ENCODE peak calls at places on chromosomes 7 and 10, in seven cellular contexts. G is MM.1S, F is BE2C, W is A549, I is heart left ventricle, L is hepatocyte, V is thoracic aorta. O is an unnamed sample.
A peak's percentile ranks its signal among the peaks of the same experiment; 100 is the strongest.

GRCh38 chr7:148699024-148699771 is 495 bp downstream of the CUL1 start:
- DNase-seq in G (peak; percentile 72), F (peak; percentile 62), W (peak; percentile 21), I (peak; percentile 54), L (peak; percentile 81), V (no peak), O (peak; percentile 62)

GRCh38 chr10:101560293-101561067 is 27.6 kb downstream of the POLL start:
- DNase-seq in G (no peak), F (peak; percentile 38), W (no peak), I (peak; percentile 4), L (no peak), V (no peak), O (no peak)

GRCh38 chr7:17506090-17506489 is 207.6 kb downstream of the AHR start:
- DNase-seq in G (peak; percentile 26), F (no peak), W (peak; percentile 5), I (no peak), L (peak; percentile 46), V (no peak), O (peak; percentile 71)

GRCh38 chr7:137325927-137326326 is 17.6 kb downstream of the PTN start:
- DNase-seq in G (no peak), F (peak; percentile 73), W (no peak), I (no peak), L (peak; percentile 11), V (no peak), O (no peak)

GRCh38 chr10:47104786-47105385 is 193.7 kb downstream of the PTPN20 start:
- DNase-seq in G (no peak), F (no peak), W (no peak), I (no peak), L (no peak), V (no peak), O (no peak)

GRCh38 chr7:119270045-119270464 is 1002.9 kb upstream of the KCND2 start:
- DNase-seq in G (peak; percentile 84), F (peak; percentile 47), W (peak; percentile 3), I (no peak), L (peak; percentile 87), V (no peak), O (peak; percentile 74)

GRCh38 chr7:123823898-123824753 is 20.8 kb upstream of the HYAL4 start:
- DNase-seq in G (no peak), F (no peak), W (no peak), I (no peak), L (no peak), V (no peak), O (no peak)

GRCh38 chr7:13279854-13280435 is 592.5 kb downstream of the ARL4A start:
- DNase-seq in G (peak; percentile 57), F (no peak), W (no peak), I (no peak), L (peak; percentile 48), V (no peak), O (peak; percentile 36)

GRCh38 chr10:114103286-114103685 is 59.6 kb downstream of the ADRB1 start:
- DNase-seq in G (peak; percentile 41), F (peak; percentile 15), W (peak; percentile 74), I (no peak), L (peak; percentile 69), V (no peak), O (peak; percentile 72)

GRCh38 chr7:97971120-97971989 is 18.6 kb downstream of the OCM2 start:
- DNase-seq in G (peak; percentile 33), F (no peak), W (peak; percentile 18), I (no peak), L (peak; percentile 29), V (no peak), O (peak; percentile 27)

GRCh38 chr7:15086171-15086745 is 183.7 kb upstream of the DGKB start:
- DNase-seq in G (no peak), F (no peak), W (no peak), I (no peak), L (no peak), V (no peak), O (peak; percentile 0)

GRCh38 chr10:97400665-97401454 is at the start of gene RRP12:
- DNase-seq in G (peak; percentile 99), F (peak; percentile 86), W (peak; percentile 99), I (peak; percentile 92), L (peak; percentile 96), V (peak; percentile 91), O (peak; percentile 99)

GRCh38 chr10:72461085-72461484 is 106.4 kb upstream of the DNAJB12 start:
- DNase-seq in G (no peak), F (no peak), W (no peak), I (peak; percentile 8), L (no peak), V (no peak), O (no peak)

DNA sequence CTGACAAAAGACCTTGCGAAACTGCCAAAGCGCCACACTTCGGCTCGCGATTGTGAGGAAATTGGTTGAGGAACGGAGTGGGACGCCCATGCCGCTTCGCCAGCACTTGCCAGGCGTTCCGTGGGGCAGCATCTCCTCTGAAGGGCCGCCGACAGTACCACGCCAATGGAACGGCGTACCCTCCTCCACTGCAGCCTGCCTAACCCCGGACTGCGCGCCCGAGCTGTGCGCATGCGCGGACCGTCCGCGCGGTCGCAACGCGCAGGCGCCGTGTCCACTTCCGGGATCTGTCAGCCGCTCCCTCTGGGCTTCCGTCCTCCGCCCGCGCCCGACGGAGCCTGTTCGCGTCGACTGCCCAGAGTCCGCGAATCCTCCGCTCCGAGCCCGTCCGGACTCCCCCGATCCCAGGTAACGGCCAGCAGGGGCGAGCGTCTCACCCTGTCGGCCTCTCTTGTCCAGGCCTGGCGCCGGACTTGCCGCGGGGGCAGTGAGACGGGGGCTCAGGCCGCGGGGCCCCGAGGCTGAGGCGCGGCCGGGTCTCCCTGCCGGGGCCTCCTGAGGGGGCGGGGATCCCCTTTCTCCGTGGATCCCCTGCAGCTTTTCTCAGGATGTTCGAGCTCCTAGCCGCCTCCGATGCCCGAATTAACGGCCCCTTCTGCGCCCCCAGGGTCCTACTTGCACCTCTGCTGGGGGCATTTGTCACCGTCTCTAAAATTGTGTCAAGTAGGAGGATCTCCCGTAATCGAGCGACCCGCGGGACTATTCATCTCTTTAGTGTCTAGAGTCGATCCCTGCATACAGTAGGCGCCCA is at the start of gene ARPC1A:
- DNase-seq in G (peak; percentile 94), F (peak; percentile 94), W (peak; percentile 91), I (peak; percentile 91), L (peak; percentile 97), V (peak; percentile 42), O (peak; percentile 95)
- TF ChIP-seq CTCF in G (peak; percentile 14), F (no peak), W (no peak), I (peak; percentile 24), L (peak; percentile 24), V (peak; percentile 51), O (peak; percentile 44)

GRCh38 chr7:150803161-150803860 is 2.7 kb downstream of the TMEM176A start:
- DNase-seq in G (no peak), F (no peak), W (no peak), I (no peak), L (no peak), V (no peak), O (no peak)

GRCh38 chr7:150800576-150801241 is at the start of gene TMEM176A:
- DNase-seq in G (no peak), F (no peak), W (no peak), I (no peak), L (peak; percentile 70), V (no peak), O (no peak)

GRCh38 chr7:150801946-150802771 is 1.6 kb downstream of the TMEM176A start:
- DNase-seq in G (no peak), F (no peak), W (no peak), I (no peak), L (no peak), V (no peak), O (no peak)

GRCh38 chr7:150799741-150800575 is at the start of gene TMEM176B:
- DNase-seq in G (no peak), F (no peak), W (no peak), I (peak; percentile 67), L (peak; percentile 86), V (no peak), O (no peak)

DNA sequence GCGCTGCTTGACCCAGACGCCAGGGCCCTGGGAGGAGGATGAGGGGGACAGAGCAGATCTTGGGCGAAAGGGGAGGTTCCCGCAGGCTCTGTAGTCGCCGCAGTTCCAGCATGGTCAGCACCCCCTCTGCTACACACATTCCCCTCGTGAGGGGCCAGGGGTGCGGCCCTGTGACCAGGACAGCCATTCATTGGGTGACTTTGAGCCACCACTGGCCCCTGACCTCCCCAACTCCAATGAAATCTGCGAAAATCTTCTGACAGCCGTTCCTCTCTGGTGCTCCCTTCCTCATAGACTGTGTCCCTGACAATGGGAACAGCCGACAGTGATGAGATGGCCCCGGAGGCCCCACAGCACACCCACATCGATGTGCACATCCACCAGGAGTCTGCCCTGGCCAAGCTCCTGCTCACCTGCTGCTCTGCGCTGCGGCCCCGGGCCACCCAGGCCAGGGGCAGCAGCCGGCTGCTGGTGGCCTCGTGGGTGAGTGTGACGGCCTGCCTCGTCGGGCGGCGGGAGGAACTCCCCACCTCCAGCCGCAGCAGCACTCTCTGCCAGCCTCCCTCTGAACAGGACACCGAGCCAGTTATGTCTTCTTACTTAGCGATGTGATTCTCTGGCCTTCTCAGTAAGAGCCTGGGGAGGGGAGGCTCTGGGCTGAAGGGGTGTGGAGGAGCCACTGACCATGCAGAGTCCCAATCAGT is 825 bp downstream of the TMEM176A start:
- DNase-seq in G (no peak), F (no peak), W (no peak), I (no peak), L (no peak), V (no peak), O (no peak)
- H3K4me3 ChIP-seq in G (no peak overlapping the region), F (no peak overlapping the region), W (no peak overlapping the region), I (peak overlapping the region; percentile 91), L (peak overlapping the region; percentile 48), V (peak overlapping the region; percentile 65), O (no peak overlapping the region)

DNA sequence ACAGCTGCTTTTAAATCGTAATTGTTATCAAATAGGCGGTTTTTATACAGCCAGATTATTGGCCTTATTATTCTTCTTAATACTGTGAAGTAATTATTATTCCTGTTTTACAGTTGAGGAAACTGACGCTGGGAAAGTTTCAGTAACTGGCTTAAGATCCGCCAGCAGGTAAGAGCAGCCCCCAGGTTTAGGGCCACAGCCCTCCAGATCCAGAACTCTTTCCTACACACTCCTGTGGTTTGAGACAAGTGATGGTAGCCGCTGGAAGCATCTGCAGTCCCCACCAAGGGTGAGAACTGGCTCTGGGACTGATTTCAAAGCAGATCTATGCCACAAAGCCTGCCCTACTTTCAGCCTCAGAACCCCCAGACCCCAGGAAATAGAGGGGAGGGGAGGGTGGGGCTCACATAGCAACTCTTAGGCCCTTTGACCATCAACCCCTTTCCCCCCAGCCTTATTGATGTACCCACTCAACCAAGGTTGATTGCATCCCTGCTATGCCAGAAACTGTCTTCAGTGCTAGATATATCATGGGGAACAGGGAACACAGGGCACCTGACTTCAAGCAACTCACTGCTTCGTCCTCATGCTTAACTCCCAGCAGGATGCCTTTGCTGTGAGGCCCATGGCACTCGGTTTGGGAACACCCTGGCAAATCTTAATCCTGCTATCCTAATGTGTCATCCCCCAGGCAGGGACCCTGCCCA is 2.9 kb upstream of the UNC5B start:
- DNase-seq in G (no peak), F (no peak), W (no peak), I (no peak), L (no peak), V (no peak), O (no peak)
- TF ChIP-seq CTCF in G (no peak), F (no peak), W (peak; percentile 21), I (no peak), L (no peak), V (peak; percentile 1), O (no peak)

DNA sequence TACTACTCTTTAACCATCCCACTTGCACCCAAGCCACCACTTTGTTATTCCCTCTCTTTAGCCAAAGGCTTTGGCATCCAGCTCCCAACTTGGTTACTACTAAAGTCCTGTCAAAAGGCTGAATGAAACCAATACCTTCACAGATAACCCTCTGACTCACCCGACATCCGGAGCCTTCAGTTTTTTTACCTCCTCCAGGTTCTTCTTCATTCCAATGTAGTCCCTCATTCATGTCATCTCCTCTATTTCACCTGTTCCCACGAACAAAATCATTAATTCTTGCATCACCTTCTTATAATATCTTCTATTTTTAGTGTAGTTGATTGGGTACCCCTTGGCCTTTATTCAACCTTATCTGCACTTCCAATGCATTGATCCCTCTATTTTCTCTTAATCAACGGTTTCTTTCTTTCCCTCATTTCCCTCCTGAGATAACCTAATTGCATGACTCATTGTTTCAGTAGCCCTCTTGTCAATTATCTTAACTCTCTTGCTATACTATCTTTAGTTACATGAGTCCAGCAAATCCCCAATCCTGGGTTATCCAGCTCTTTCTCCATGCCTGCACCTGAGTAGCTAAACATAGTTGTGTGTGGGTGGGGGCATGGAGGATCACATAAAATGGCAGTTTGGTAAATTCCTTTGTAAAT is 87.2 kb upstream of the COL1A2 start:
- DNase-seq in G (no peak), F (no peak), W (no peak), I (no peak), L (no peak), V (no peak), O (no peak)
- H3K4me3 ChIP-seq in G (no peak overlapping the region), F (no peak overlapping the region), W (no peak overlapping the region), I (no peak overlapping the region), L (no peak overlapping the region), V (no peak overlapping the region), O (no peak overlapping the region)

O was measured in fibroblast of villous mesenchyme.